ENCODE peak calls at places on chromosomes 1 and 21, in four cellular contexts. J is cardiac fibroblast, B is AG04450, X is SK-N-SH. L is an unnamed sample.

GRCh38 chr1:187010571-187011309 is 182.0 kb downstream of the PLA2G4A start:
- DNase-seq in J (no peak), B (no peak), X (no peak), L (no peak)

GRCh38 chr1:223887724-223888428 is 42.1 kb upstream of the TP53BP2 start:
- DNase-seq in J (peak; percentile 88), B (peak; percentile 88), X (no peak), L (no peak)

GRCh38 chr1:152190589-152190988 is 31.6 kb upstream of the RPTN start:
- DNase-seq in B (no peak), J (peak; percentile 46), X (no peak), L (no peak)

GRCh38 chr1:156898151-156898550 is 4.6 kb downstream of the PEAR1 start:
- DNase-seq in X (peak; percentile 75), B (peak; percentile 24), J (peak; percentile 88), L (no peak)

GRCh38 chr21:15472108-15472507 is 257.7 kb upstream of the USP25 start:
- DNase-seq in X (no peak), J (no peak), B (no peak), L (no peak)

GRCh38 chr21:29217818-29218252 is 80.9 kb upstream of the BACH1 start:
- DNase-seq in X (no peak), J (peak; percentile 93), B (peak; percentile 87), L (no peak)

GRCh38 chr1:109198745-109199144 is 15.0 kb upstream of the SARS1 start:
- DNase-seq in J (no peak), X (no peak), B (no peak), L (no peak)

GRCh38 chr1:8571200-8571984 is 246.0 kb downstream of the RERE start:
- DNase-seq in J (peak; percentile 76), X (peak; percentile 43), B (no peak), L (no peak)

GRCh38 chr1:207461649-207462048 is 7.5 kb downstream of the CR2 start:
- DNase-seq in B (no peak), J (no peak), X (no peak), L (no peak)

GRCh38 chr1:85569737-85570404 is 10.7 kb upstream of the CCN1 start:
- DNase-seq in B (no peak), X (no peak), J (no peak), L (no peak)

GRCh38 chr1:107993920-107994319 is 28.9 kb upstream of the VAV3 start:
- DNase-seq in B (no peak), X (no peak), J (peak; percentile 9), L (no peak)

GRCh38 chr1:153778824-153779519 is 3.8 kb downstream of the SLC27A3 start:
- DNase-seq in X (no peak), B (no peak), J (no peak), L (no peak)

GRCh38 chr1:156797212-156797871 is 19.3 kb downstream of the SH2D2A start:
- DNase-seq in X (peak; percentile 68), J (peak; percentile 57), B (peak; percentile 26), L (no peak)

GRCh38 chr21:43727571-43728466 is 8.9 kb downstream of the PDXK start:
- DNase-seq in X (no peak), J (no peak), B (no peak), L (no peak)
- TF ChIP-seq CTCF in X (peak; percentile 34), J (no peak), B (no peak), L (no peak)

GRCh38 chr21:32096411-32096810 is 182.4 kb downstream of the MIS18A start:
- DNase-seq in B (no peak), X (peak; percentile 56), J (peak; percentile 7), L (no peak)
- TF ChIP-seq CTCF in B (peak; percentile 36), X (peak; percentile 52), J (no peak), L (peak; percentile 68)

GRCh38 chr21:31142600-31142999 is 104.3 kb upstream of the KRTAP19-8 start:
- DNase-seq in J (no peak), B (no peak), X (peak; percentile 40), L (no peak)
- TF ChIP-seq CTCF in J (no peak), B (no peak), X (no peak), L (peak; percentile 18)

DNA sequence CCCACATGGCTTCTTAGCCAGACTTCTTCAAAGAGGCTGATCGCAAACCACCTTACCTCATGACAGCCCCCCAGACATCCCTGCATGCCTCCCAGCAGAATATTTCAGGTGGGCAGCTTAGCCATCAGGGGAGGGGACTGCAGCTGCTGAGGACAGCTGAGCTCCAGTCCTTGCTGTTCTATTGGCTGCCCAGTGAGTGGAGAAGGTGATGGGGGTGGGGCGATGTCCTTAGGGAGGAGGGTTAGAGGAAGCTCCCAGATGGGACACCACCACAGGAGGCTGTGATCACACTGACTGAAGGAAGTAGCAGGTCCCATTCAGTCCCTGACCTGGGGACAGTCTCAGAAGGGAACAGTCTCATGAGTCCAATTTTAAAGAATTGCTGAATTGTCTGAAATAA is 38.3 kb downstream of the GJA5 start:
- DNase-seq in X (no peak), J (no peak), B (no peak), L (no peak)
- TF ChIP-seq CTCF in X (no peak), J (no peak), B (no peak), L (no peak)

GRCh38 chr21:33662046-33662445 is 19.7 kb downstream of the ITSN1 start:
- DNase-seq in X (no peak), J (no peak), B (no peak), L (no peak)

GRCh38 chr21:33659550-33659949 is 17.2 kb downstream of the ITSN1 start:
- DNase-seq in B (no peak), J (no peak), X (no peak), L (no peak)

GRCh38 chr21:33663241-33663640 is 20.9 kb downstream of the ITSN1 start:
- DNase-seq in B (no peak), X (no peak), J (no peak), L (no peak)

GRCh38 chr21:33660406-33660805 is 18.1 kb downstream of the ITSN1 start:
- DNase-seq in J (peak; percentile 59), X (no peak), B (no peak), L (no peak)

DNA sequence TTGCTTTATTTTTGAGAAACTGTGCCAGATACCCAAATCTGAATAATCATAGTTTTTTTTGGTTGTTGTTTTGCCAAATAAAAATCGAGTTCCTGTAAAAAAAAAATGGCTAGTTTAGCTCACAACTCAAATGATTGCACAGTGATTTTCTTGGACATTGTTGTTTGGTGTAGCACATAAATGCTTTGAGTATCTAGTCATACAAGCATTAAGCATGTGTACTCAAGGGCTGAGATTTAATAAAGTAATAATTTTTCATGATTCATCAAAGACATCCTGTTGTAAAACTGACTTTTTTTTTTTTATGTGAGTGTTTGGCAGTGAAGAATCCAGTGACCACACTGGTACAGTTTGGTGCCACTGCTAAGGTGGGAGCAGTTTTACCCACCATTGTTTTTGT is 18.8 kb downstream of the ITSN1 start:
- DNase-seq in J (no peak), X (no peak), B (no peak), L (no peak)
- TF ChIP-seq CTCF in J (no peak), X (no peak), B (no peak), L (no peak)